ENCODE peak calls at places on chromosomes 12 and 14, in eight cellular contexts. O, P, W, L, Q, C, J and F are unnamed samples.

GRCh38 chr14:105355850-105356604 is 41.5 kb downstream of the PACS2 start:
- DNase-seq in P (no peak), O (no peak), Q (no peak), L (no peak), J (no peak), W (no peak), C (no peak), F (no peak)

GRCh38 chr12:119631930-119632678 is 35.8 kb upstream of the PRKAB1 start:
- DNase-seq in P (no peak), W (no peak), L (no peak), Q (no peak), C (no peak), O (no peak), J (no peak), F (no peak)

GRCh38 chr12:104578453-104578852 is 121.7 kb downstream of the CHST11 start:
- DNase-seq in Q (no peak), C (no peak), J (no peak), L (no peak), P (no peak), O (no peak), W (no peak), F (no peak)

GRCh38 chr12:132327351-132328171 is 1.8 kb downstream of the GALNT9 start:
- DNase-seq in Q (no peak), J (peak), P (no peak), L (peak), W (peak), O (no peak), C (no peak), F (no peak)

GRCh38 chr14:90518941-90519256 is 122.1 kb downstream of the CALM1 start:
- DNase-seq in W (peak), O (no peak), L (no peak), J (peak), Q (no peak), C (peak), P (peak), F (no peak)

GRCh38 chr12:116662612-116663144 is 75.2 kb downstream of the SPRING1 start:
- DNase-seq in J (peak), W (no peak), L (no peak), O (peak), Q (peak), P (no peak), C (no peak), F (no peak)

GRCh38 chr12:106586803-106587684 is 4.2 kb downstream of the RFX4 start:
- DNase-seq in L (no peak), W (peak), J (no peak), P (no peak), Q (peak), O (peak), C (no peak), F (no peak)

GRCh38 chr12:93751864-93752610 is 74.9 kb downstream of the CRADD start:
- DNase-seq in L (no peak), Q (no peak), P (no peak), O (no peak), J (no peak), W (no peak), C (no peak), F (no peak)

GRCh38 chr14:99982449-99983250 is 82.6 kb upstream of the EVL start:
- DNase-seq in P (peak), W (peak), L (no peak), Q (peak), O (peak), C (peak), J (peak), F (no peak)

GRCh38 chr12:28963554-28963953 is 185.5 kb upstream of the FAR2 start:
- DNase-seq in O (no peak), L (no peak), J (no peak), Q (no peak), W (no peak), C (no peak), P (no peak), F (no peak)
- TF ChIP-seq CTCF in O (peak), L (no peak), J (no peak), Q (peak), W (no peak), C (no peak), P (no peak), F (peak)

DNA sequence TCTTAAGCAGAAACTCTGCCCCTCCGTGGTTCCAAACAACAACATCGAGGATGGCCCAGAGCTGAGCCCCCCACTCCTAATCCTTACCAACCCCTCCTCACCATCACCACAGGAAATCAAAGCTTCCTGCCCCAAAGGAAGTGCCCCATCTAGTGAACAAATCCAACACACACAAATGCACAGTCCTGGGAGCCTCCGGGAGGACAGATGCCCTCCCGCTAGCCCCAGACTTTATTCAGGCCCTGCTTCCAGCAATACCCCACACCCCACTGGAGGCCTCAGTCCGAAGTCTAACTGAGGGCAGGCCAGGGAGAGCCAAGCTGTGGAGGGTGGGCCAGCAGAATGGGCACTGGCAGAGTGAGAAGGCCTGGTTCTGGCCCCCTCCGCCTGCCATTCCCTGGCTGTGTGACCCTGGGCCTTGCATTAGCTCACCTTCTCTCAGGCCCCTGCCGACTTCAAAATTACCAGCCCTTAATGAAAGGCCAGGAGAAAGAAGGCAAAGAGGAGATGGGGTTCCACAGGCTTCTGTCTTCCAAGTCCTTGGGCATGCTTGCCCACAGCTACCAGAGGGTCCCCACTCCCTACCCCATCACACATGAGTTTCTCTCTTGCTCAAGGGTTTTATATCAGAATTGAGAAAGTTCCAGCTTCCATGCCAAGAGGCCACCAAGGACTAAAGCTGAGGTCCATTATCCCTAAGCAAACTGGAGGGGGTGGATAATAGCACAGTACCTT is 2.3 kb downstream of the HDAC7 start:
- DNase-seq in L (no peak), P (no peak), Q (no peak), C (no peak), J (no peak), O (no peak), W (no peak), F (no peak)
- TF ChIP-seq CTCF in L (no peak), P (no peak), Q (no peak), C (peak), J (no peak), O (peak), W (no peak), F (no peak)

DNA sequence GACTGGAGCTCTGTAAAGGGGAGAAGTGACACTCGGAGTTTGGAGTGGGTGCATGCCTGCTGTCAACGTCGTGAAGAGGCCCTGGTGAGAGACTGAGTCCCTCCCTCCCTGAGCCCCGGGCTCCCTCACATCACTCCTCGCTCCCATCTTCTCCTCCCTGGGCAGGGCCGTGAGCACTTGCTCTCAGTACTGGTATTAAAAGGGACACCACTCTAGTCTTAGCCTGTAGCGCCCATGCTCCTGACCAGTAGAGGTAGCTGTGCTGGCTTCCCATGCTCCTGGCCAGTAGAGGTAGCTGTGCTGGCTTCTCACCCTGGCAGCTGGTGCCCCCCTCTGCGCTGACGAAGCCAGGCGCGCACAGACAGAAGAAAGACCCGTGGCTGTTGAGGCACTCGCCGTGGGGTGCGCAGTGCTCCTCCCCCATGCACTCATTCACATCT is 14.7 kb downstream of the ISCA2 start:
- DNase-seq in P (no peak), W (no peak), O (peak), Q (no peak), J (no peak), C (no peak), L (no peak), F (no peak)
- TF ChIP-seq CTCF in P (no peak), W (no peak), O (peak), Q (peak), J (no peak), C (no peak), L (no peak), F (peak)

DNA sequence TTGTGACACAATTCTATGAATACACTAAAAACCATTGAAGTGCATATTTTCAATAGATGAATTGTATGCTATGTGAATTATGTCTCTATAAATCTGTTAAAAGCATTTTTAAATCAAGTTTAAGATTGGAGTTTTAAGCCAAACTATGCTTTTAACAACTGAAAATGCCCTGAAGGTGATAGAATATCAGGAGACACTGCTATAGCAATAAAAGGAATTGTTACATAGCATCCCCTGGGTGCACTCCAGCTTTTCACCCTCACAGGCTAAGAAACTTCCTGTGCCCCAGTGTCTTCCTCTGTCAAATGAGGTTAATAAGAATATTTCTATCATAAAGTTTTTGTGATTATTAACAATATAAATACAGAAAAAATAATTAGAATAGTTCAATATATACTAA is 472.7 kb upstream of the TMPO start:
- DNase-seq in C (no peak), W (no peak), O (no peak), P (no peak), L (no peak), Q (no peak), J (no peak), F (no peak)
- TF ChIP-seq CTCF in C (no peak), W (no peak), O (no peak), P (no peak), L (no peak), Q (no peak), J (no peak), F (no peak)

DNA sequence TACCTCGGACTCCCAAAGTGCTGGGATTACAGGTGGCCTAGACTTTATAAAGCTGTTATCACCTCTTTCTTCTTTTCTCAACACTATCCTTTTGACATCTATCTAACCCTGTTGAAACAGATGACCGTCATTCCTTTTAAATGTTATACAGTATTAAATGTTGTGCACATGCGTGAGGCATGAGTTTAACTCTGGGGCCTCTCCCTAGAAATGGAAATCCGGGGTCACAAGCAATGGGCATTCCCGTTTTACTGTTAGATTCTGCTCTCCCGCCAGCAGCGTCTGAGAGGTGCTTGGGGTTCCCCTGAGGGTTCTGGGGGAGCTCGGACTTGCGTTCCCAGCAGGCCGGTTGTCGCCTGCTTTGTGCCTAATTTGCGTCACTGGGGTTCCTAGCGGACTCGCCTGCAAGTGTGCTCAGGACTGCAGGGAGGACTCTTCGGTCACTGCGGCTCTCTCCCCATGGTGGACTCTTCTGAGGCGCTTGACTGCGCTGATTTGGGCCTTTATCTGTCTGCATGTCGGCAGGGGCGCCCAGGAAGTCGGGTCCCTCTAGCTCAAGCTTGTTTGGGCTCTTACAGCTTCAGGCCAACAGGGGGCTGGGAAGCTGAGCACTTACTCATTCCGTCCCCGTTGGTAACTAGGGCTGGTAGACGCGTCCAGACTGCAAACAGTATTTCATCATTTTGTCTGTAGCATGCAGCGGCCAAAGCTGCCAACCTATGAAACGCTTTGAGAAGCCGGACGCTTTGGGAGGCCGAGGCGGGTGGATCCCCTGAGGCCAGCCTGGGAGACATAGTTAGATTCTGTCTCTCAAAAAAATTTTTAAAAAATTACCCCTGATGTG is 1.2 kb upstream of the RAN start:
- DNase-seq in J (peak), W (peak), P (peak), C (peak), Q (peak), O (peak), L (no peak), F (no peak)
- TF ChIP-seq CTCF in J (no peak), W (peak), P (peak), C (peak), Q (peak), O (peak), L (peak), F (peak)

GRCh38 chr12:7188557-7189397 is 709 bp upstream of the PEX5 start:
- DNase-seq in W (peak), P (peak), J (peak), C (peak), Q (peak), O (peak), L (peak), F (no peak)

GRCh38 chr12:7190268-7191055 is 976 bp downstream of the PEX5 start:
- DNase-seq in L (peak), O (no peak), J (peak), C (no peak), Q (peak), P (peak), W (peak), F (no peak)

GRCh38 chr12:7189398-7190267 is at the start of gene PEX5:
- DNase-seq in O (peak), Q (peak), L (peak), J (peak), P (peak), W (peak), C (peak), F (peak)
- TF ChIP-seq CTCF in O (no peak), Q (no peak), L (no peak), J (no peak), P (no peak), W (no peak), C (no peak), F (no peak)

GRCh38 chr12:17079251-17079909 is 473.4 kb upstream of the LMO3 start:
- DNase-seq in Q (no peak), P (no peak), O (no peak), C (no peak), W (no peak), J (no peak), L (no peak), F (no peak)
- TF ChIP-seq CTCF in Q (peak), P (no peak), O (no peak), C (no peak), W (no peak), J (no peak), L (no peak), F (peak)

DNA sequence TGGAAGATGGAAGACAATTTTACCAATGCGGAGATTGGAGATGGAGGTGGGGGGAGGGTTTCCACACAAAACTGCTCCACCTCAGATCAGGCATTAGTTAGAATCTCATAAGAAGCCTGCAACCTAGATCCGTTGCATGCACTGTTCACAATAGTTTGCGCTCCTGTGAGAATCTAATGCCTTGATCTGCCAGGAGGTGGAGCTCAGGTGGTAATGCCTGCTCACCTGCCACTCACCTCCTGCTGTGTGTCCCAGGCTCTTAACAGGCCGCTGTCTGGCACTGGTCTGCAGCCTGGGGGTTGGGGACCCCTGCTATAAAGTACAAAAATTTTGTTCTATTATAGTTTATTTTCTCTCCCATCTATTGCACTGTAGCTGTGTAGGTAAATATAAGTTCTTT is 84.9 kb upstream of the FOXG1 start:
- DNase-seq in P (no peak), W (no peak), J (no peak), C (no peak), O (no peak), L (no peak), Q (no peak), F (no peak)
- TF ChIP-seq CTCF in P (no peak), W (no peak), J (no peak), C (no peak), O (no peak), L (no peak), Q (no peak), F (no peak)